ENCODE peak calls at places on chromosomes 7 and 10, in six cellular contexts. S is gastrocnemius medialis, I is Peyer's patch, U is A549, L is fibroblast of lung, O is pancreas. F is an unnamed sample.
A peak's percentile ranks its signal among the peaks of the same experiment; 100 is the strongest.

GRCh38 chr7:6508950-6509349 is 42.3 kb downstream of the GRID2IP start:
- DNase-seq in L (no peak), O (no peak), U (no peak), S (no peak), I (no peak), F (no peak)

GRCh38 chr7:99428972-99429566 is 9.5 kb downstream of the PTCD1 start:
- DNase-seq in U (no peak), O (no peak), L (no peak), I (no peak), S (no peak), F (no peak)

GRCh38 chr7:23473848-23474097 is 3.5 kb upstream of the IGF2BP3 start:
- DNase-seq in O (no peak), U (no peak), S (no peak), L (no peak), I (no peak), F (no peak)

GRCh38 chr10:110977662-110978061 is 58.3 kb downstream of the SHOC2 start:
- DNase-seq in O (no peak), L (no peak), I (no peak), S (no peak), U (no peak), F (no peak)

GRCh38 chr7:119482671-119483070 is 790.3 kb upstream of the KCND2 start:
- DNase-seq in S (no peak), I (no peak), U (no peak), O (no peak), L (no peak), F (no peak)

GRCh38 chr10:13100349-13101294 is 659 bp downstream of the OPTN start:
- DNase-seq in S (no peak), L (peak; percentile 19), I (peak; percentile 73), U (peak; percentile 45), O (peak; percentile 69), F (no peak)

GRCh38 chr7:921581-922333 is 32.7 kb downstream of the ADAP1 start:
- DNase-seq in L (no peak), O (peak; percentile 49), U (no peak), S (no peak), I (peak; percentile 64), F (no peak)

GRCh38 chr10:36301539-36301938 is 659.4 kb upstream of the FZD8 start:
- DNase-seq in L (no peak), O (no peak), S (no peak), I (no peak), U (no peak), F (no peak)

GRCh38 chr10:49605939-49606509 is 4.1 kb upstream of the SLC18A3 start:
- DNase-seq in O (no peak), L (no peak), U (no peak), S (no peak), I (no peak), F (no peak)

GRCh38 chr10:117160567-117160966 is 22.5 kb upstream of the VAX1 start:
- DNase-seq in U (no peak), S (no peak), I (no peak), L (no peak), O (no peak), F (no peak)

GRCh38 chr10:107437921-107438320 is 273.4 kb upstream of the SORCS1 start:
- DNase-seq in O (no peak), L (no peak), S (no peak), I (no peak), U (no peak), F (no peak)

GRCh38 chr10:107444443-107444842 is 279.9 kb upstream of the SORCS1 start:
- DNase-seq in L (no peak), S (no peak), I (no peak), O (no peak), U (no peak), F (no peak)

GRCh38 chr10:107443817-107444216 is 279.3 kb upstream of the SORCS1 start:
- DNase-seq in U (no peak), I (no peak), S (no peak), O (no peak), L (no peak), F (no peak)

GRCh38 chr10:107442035-107442505 is 277.6 kb upstream of the SORCS1 start:
- DNase-seq in I (no peak), O (no peak), S (no peak), U (no peak), L (peak; percentile 31), F (no peak)

GRCh38 chr10:107440741-107441140 is 276.2 kb upstream of the SORCS1 start:
- DNase-seq in I (no peak), L (no peak), O (no peak), S (no peak), U (no peak), F (no peak)
- H3K9me3 ChIP-seq in I (no peaks in the 10 kb centered on the region), L (no peaks in the 10 kb centered on the region), O (no peaks in the 10 kb centered on the region), S (no peaks in the 10 kb centered on the region), U (peaks cover 5% of the 10 kb centered on the region), F (no peaks in the 10 kb centered on the region)

GRCh38 chr7:130956417-130957139 is 222.6 kb upstream of the KLF14 start:
- DNase-seq in L (peak; percentile 24), I (no peak), U (no peak), O (no peak), S (no peak), F (no peak)
- H3K9me3 ChIP-seq in L (no peaks in the 10 kb centered on the region), I (no peaks in the 10 kb centered on the region), U (no peaks in the 10 kb centered on the region), O (no peaks in the 10 kb centered on the region), S (no peaks in the 10 kb centered on the region), F (no peaks in the 10 kb centered on the region)

GRCh38 chr10:133454204-133454893 is 604 bp downstream of the SCART1 start:
- DNase-seq in U (no peak), I (no peak), O (no peak), S (no peak), L (no peak), F (no peak)
- H3K9me3 ChIP-seq in U (peaks cover 7% of the 10 kb centered on the region), I (no peaks in the 10 kb centered on the region), O (no peaks in the 10 kb centered on the region), S (no peaks in the 10 kb centered on the region), L (no peaks in the 10 kb centered on the region), F (peaks cover 29% of the 10 kb centered on the region)

DNA sequence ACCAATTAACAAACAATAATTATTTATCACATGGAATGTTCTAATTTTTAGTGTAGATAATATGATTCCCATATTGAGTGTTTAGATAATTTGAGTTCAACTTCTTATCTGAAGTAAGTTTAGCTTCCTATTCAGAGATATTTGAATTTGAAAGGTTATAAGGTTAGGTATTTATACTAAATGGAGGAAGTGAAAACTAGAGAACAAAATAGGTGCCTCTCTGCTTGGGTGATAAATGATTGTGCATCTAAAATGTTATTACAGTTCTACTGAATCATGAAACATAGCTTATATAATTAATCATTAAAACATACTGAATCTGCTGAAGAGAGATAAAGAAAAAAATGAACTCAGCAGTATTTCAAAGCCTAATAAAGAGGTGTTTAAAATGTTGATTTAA is 1174.3 kb downstream of the XPNPEP1 start:
- DNase-seq in O (no peak), L (no peak), U (no peak), I (no peak), S (no peak), F (no peak)
- H3K9me3 ChIP-seq in O (no peaks in the 10 kb centered on the region), L (no peaks in the 10 kb centered on the region), U (no peaks in the 10 kb centered on the region), I (no peaks in the 10 kb centered on the region), S (no peaks in the 10 kb centered on the region), F (no peaks in the 10 kb centered on the region)

DNA sequence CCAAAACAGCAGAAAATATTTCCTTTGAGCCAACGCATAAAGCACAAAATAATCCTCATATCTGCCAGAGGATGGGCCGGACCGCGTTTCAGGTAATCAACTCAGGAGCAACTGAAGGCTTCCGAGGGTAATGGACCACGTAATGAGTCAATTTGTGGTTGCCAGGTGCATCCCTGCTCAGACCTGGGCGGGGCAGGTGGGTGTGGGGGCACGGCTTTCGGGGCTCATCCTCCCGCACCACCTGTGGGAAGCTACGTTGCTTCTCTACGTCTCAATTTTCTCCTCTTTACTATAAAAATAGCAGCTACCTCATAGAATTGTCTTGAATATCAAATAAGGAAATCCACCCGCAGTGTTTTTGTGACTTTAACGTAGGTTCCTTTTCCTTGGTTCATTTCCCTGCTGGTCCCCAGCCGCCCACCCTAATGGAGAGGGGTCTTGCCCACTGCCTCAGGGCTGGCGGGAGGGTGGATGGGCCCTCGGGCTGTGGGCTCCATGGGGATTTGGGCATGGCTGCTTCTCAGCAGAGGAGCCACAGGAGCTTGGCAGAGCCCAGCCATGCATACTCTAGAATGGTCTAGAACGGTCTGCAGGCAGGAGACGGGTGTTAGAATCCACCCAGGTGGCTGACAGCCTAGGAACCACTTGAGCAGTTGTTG is 324.7 kb downstream of the ADARB2 start:
- DNase-seq in S (no peak), I (no peak), O (no peak), L (no peak), U (no peak), F (no peak)
- H3K9me3 ChIP-seq in S (no peaks in the 10 kb centered on the region), I (no peaks in the 10 kb centered on the region), O (no peaks in the 10 kb centered on the region), L (no peaks in the 10 kb centered on the region), U (no peaks in the 10 kb centered on the region), F (no peaks in the 10 kb centered on the region)